ENCODE peak calls at places on chromosomes 16 and 17, in seven cellular contexts. One of them, this sample, is unnamed.

GRCh38 chr17:65523853-65524664 is 37.4 kb downstream of the AXIN2 start:
- DNase-seq in T-cell: no peak
- DNase-seq in HEK293T: no peak
- DNase-seq in LoVo: no peak
- DNase-seq in hepatocyte: no peak
- DNase-seq in activated CD8-positive, alpha-beta memory T cell treated with anti-CD3 and anti-CD28 coated beads for 1 hour: no peak
- DNase-seq in frontal cortex: no peak
- DNase-seq in this sample: no peak

GRCh38 chr17:42566215-42566872 is 556 bp upstream of the MLX start:
- DNase-seq in T-cell: no peak
- DNase-seq in HEK293T: no peak
- DNase-seq in LoVo: no peak
- DNase-seq in hepatocyte: no peak
- DNase-seq in activated CD8-positive, alpha-beta memory T cell treated with anti-CD3 and anti-CD28 coated beads for 1 hour: no peak
- DNase-seq in frontal cortex: no peak
- DNase-seq in this sample: no peak

GRCh38 chr17:62933986-62934385 is 32.0 kb upstream of the TANC2 start:
- DNase-seq in T-cell: no peak
- DNase-seq in HEK293T: no peak
- DNase-seq in LoVo: no peak
- DNase-seq in hepatocyte: peak; percentile 35
- DNase-seq in activated CD8-positive, alpha-beta memory T cell treated with anti-CD3 and anti-CD28 coated beads for 1 hour: no peak
- DNase-seq in frontal cortex: no peak
- DNase-seq in this sample: no peak

GRCh38 chr16:31064882-31065461 is 9.1 kb downstream of the ZNF668 start:
- DNase-seq in T-cell: no peak
- DNase-seq in HEK293T: no peak
- DNase-seq in LoVo: peak; percentile 18
- DNase-seq in hepatocyte: peak; percentile 62
- DNase-seq in activated CD8-positive, alpha-beta memory T cell treated with anti-CD3 and anti-CD28 coated beads for 1 hour: no peak
- DNase-seq in frontal cortex: no peak
- DNase-seq in this sample: peak; percentile 79

GRCh38 chr16:9139965-9140364 is 48.5 kb downstream of the HAPSTR1 start:
- DNase-seq in T-cell: no peak
- DNase-seq in HEK293T: peak; percentile 48
- DNase-seq in LoVo: no peak
- DNase-seq in hepatocyte: no peak
- DNase-seq in activated CD8-positive, alpha-beta memory T cell treated with anti-CD3 and anti-CD28 coated beads for 1 hour: no peak
- DNase-seq in frontal cortex: no peak
- DNase-seq in this sample: peak; percentile 38

GRCh38 chr16:53159781-53160436 is 105.1 kb downstream of the CHD9 start:
- DNase-seq in T-cell: no peak
- DNase-seq in HEK293T: peak; percentile 40
- DNase-seq in LoVo: peak; percentile 34
- DNase-seq in hepatocyte: peak; percentile 70
- DNase-seq in activated CD8-positive, alpha-beta memory T cell treated with anti-CD3 and anti-CD28 coated beads for 1 hour: no peak
- DNase-seq in frontal cortex: peak; percentile 10
- DNase-seq in this sample: peak; percentile 36

GRCh38 chr16:72983728-72984350 is 64.1 kb downstream of the ZFHX3 start:
- DNase-seq in T-cell: no peak
- DNase-seq in HEK293T: no peak
- DNase-seq in LoVo: no peak
- DNase-seq in hepatocyte: no peak
- DNase-seq in activated CD8-positive, alpha-beta memory T cell treated with anti-CD3 and anti-CD28 coated beads for 1 hour: no peak
- DNase-seq in frontal cortex: no peak
- DNase-seq in this sample: no peak

GRCh38 chr16:26505501-26505900 is 561.2 kb upstream of the C16orf82 start:
- DNase-seq in T-cell: no peak
- DNase-seq in HEK293T: no peak
- DNase-seq in LoVo: no peak
- DNase-seq in hepatocyte: no peak
- DNase-seq in activated CD8-positive, alpha-beta memory T cell treated with anti-CD3 and anti-CD28 coated beads for 1 hour: no peak
- DNase-seq in frontal cortex: no peak
- DNase-seq in this sample: no peak

GRCh38 chr16:57592591-57593003 is 35.8 kb upstream of the ADGRG1 start:
- DNase-seq in T-cell: peak; percentile 77
- DNase-seq in HEK293T: no peak
- DNase-seq in LoVo: no peak
- DNase-seq in hepatocyte: no peak
- DNase-seq in activated CD8-positive, alpha-beta memory T cell treated with anti-CD3 and anti-CD28 coated beads for 1 hour: no peak
- DNase-seq in frontal cortex: no peak
- DNase-seq in this sample: no peak

GRCh38 chr16:50265260-50265659 is 1.1 kb upstream of the ADCY7 start:
- DNase-seq in T-cell: peak; percentile 46
- DNase-seq in HEK293T: no peak
- DNase-seq in LoVo: no peak
- DNase-seq in hepatocyte: peak; percentile 14
- DNase-seq in activated CD8-positive, alpha-beta memory T cell treated with anti-CD3 and anti-CD28 coated beads for 1 hour: no peak
- DNase-seq in frontal cortex: no peak
- DNase-seq in this sample: no peak

GRCh38 chr17:19787733-19788357 is 39.7 kb upstream of the ALDH3A1 start:
- DNase-seq in T-cell: no peak
- DNase-seq in HEK293T: no peak
- DNase-seq in LoVo: no peak
- DNase-seq in hepatocyte: no peak
- DNase-seq in activated CD8-positive, alpha-beta memory T cell treated with anti-CD3 and anti-CD28 coated beads for 1 hour: no peak
- DNase-seq in frontal cortex: no peak
- DNase-seq in this sample: no peak

GRCh38 chr16:68470461-68471150 is 22.3 kb upstream of the SMPD3 start:
- DNase-seq in T-cell: no peak
- DNase-seq in HEK293T: no peak
- DNase-seq in LoVo: no peak
- DNase-seq in hepatocyte: no peak
- DNase-seq in activated CD8-positive, alpha-beta memory T cell treated with anti-CD3 and anti-CD28 coated beads for 1 hour: no peak
- DNase-seq in frontal cortex: no peak
- DNase-seq in this sample: no peak

GRCh38 chr17:76007850-76008165 is 7.2 kb downstream of the CDK3 start:
- DNase-seq in T-cell: no peak
- DNase-seq in HEK293T: no peak
- DNase-seq in LoVo: no peak
- DNase-seq in hepatocyte: no peak
- DNase-seq in activated CD8-positive, alpha-beta memory T cell treated with anti-CD3 and anti-CD28 coated beads for 1 hour: no peak
- DNase-seq in frontal cortex: no peak
- DNase-seq in this sample: no peak

GRCh38 chr17:32015245-32016013 is 8.2 kb downstream of the LRRC37B start:
- DNase-seq in T-cell: no peak
- DNase-seq in HEK293T: peak; percentile 8
- DNase-seq in LoVo: no peak
- DNase-seq in hepatocyte: peak; percentile 16
- DNase-seq in activated CD8-positive, alpha-beta memory T cell treated with anti-CD3 and anti-CD28 coated beads for 1 hour: no peak
- DNase-seq in frontal cortex: no peak
- DNase-seq in this sample: no peak

GRCh38 chr16:3573146-3573815 is 3.9 kb downstream of the NLRC3 start:
- DNase-seq in T-cell: no peak
- DNase-seq in HEK293T: no peak
- DNase-seq in LoVo: no peak
- DNase-seq in hepatocyte: no peak
- DNase-seq in activated CD8-positive, alpha-beta memory T cell treated with anti-CD3 and anti-CD28 coated beads for 1 hour: no peak
- DNase-seq in frontal cortex: no peak
- DNase-seq in this sample: no peak

GRCh38 chr16:13779676-13780075 is 140.3 kb upstream of the ERCC4 start:
- DNase-seq in T-cell: no peak
- DNase-seq in HEK293T: no peak
- DNase-seq in LoVo: no peak
- DNase-seq in hepatocyte: no peak
- DNase-seq in activated CD8-positive, alpha-beta memory T cell treated with anti-CD3 and anti-CD28 coated beads for 1 hour: no peak
- DNase-seq in frontal cortex: no peak
- DNase-seq in this sample: no peak

GRCh38 chr16:88403794-88404581 is 21.2 kb downstream of the ZNF469 start:
- DNase-seq in T-cell: no peak
- DNase-seq in HEK293T: no peak
- DNase-seq in LoVo: no peak
- DNase-seq in hepatocyte: no peak
- DNase-seq in activated CD8-positive, alpha-beta memory T cell treated with anti-CD3 and anti-CD28 coated beads for 1 hour: no peak
- DNase-seq in frontal cortex: no peak
- DNase-seq in this sample: no peak

GRCh38 chr17:36731091-36731490 is 129.7 kb downstream of the MRM1 start:
- DNase-seq in T-cell: no peak
- DNase-seq in HEK293T: no peak
- DNase-seq in LoVo: no peak
- DNase-seq in hepatocyte: no peak
- DNase-seq in activated CD8-positive, alpha-beta memory T cell treated with anti-CD3 and anti-CD28 coated beads for 1 hour: no peak
- DNase-seq in frontal cortex: no peak
- DNase-seq in this sample: no peak

GRCh38 chr17:68290955-68291835 is at the start of the genes ARSG and SLC16A6:
- DNase-seq in T-cell: peak; percentile 86
- DNase-seq in HEK293T: peak; percentile 82
- DNase-seq in LoVo: peak; percentile 70
- DNase-seq in hepatocyte: peak; percentile 82
- DNase-seq in activated CD8-positive, alpha-beta memory T cell treated with anti-CD3 and anti-CD28 coated beads for 1 hour: peak; percentile 39
- DNase-seq in frontal cortex: peak; percentile 79
- DNase-seq in this sample: peak; percentile 53

GRCh38 chr17:81487487-81488275 is 24.9 kb downstream of the ACTG1 start:
- DNase-seq in T-cell: peak; percentile 75
- DNase-seq in HEK293T: peak; percentile 95
- DNase-seq in LoVo: peak; percentile 86
- DNase-seq in hepatocyte: peak; percentile 91
- DNase-seq in activated CD8-positive, alpha-beta memory T cell treated with anti-CD3 and anti-CD28 coated beads for 1 hour: no peak
- DNase-seq in frontal cortex: peak; percentile 98
- DNase-seq in this sample: peak; percentile 88

GRCh38 chr16:1193143-1193824 is 31.8 kb downstream of the TPSG1 start:
- DNase-seq in T-cell: no peak
- DNase-seq in HEK293T: no peak
- DNase-seq in LoVo: peak; percentile 27
- DNase-seq in hepatocyte: no peak
- DNase-seq in activated CD8-positive, alpha-beta memory T cell treated with anti-CD3 and anti-CD28 coated beads for 1 hour: no peak
- DNase-seq in frontal cortex: no peak
- DNase-seq in this sample: no peak

GRCh38 chr16:84965428-84966149 is 45.7 kb downstream of the ZDHHC7 start:
- DNase-seq in T-cell: no peak
- DNase-seq in HEK293T: no peak
- DNase-seq in LoVo: no peak
- DNase-seq in hepatocyte: no peak
- DNase-seq in activated CD8-positive, alpha-beta memory T cell treated with anti-CD3 and anti-CD28 coated beads for 1 hour: no peak
- DNase-seq in frontal cortex: no peak
- DNase-seq in this sample: no peak

GRCh38 chr16:73050115-73051099 is 2.5 kb upstream of the ZFHX3 start:
- DNase-seq in T-cell: no peak
- DNase-seq in HEK293T: no peak
- DNase-seq in LoVo: no peak
- DNase-seq in hepatocyte: no peak
- DNase-seq in activated CD8-positive, alpha-beta memory T cell treated with anti-CD3 and anti-CD28 coated beads for 1 hour: no peak
- DNase-seq in frontal cortex: no peak
- DNase-seq in this sample: no peak

GRCh38 chr17:20315821-20316220 is 151.5 kb downstream of the LGALS9B start:
- DNase-seq in T-cell: no peak
- DNase-seq in HEK293T: no peak
- DNase-seq in LoVo: no peak
- DNase-seq in hepatocyte: no peak
- DNase-seq in activated CD8-positive, alpha-beta memory T cell treated with anti-CD3 and anti-CD28 coated beads for 1 hour: no peak
- DNase-seq in frontal cortex: no peak
- DNase-seq in this sample: no peak

GRCh38 chr17:61322316-61323014 is 77.2 kb upstream of the TBX2 start:
- DNase-seq in T-cell: no peak
- DNase-seq in HEK293T: no peak
- DNase-seq in LoVo: no peak
- DNase-seq in hepatocyte: no peak
- DNase-seq in activated CD8-positive, alpha-beta memory T cell treated with anti-CD3 and anti-CD28 coated beads for 1 hour: no peak
- DNase-seq in frontal cortex: no peak
- DNase-seq in this sample: no peak

GRCh38 chr16:89908236-89908635 is 10.4 kb upstream of the MC1R start:
- DNase-seq in T-cell: no peak
- DNase-seq in HEK293T: no peak
- DNase-seq in LoVo: no peak
- DNase-seq in hepatocyte: no peak
- DNase-seq in activated CD8-positive, alpha-beta memory T cell treated with anti-CD3 and anti-CD28 coated beads for 1 hour: no peak
- DNase-seq in frontal cortex: no peak
- DNase-seq in this sample: no peak

GRCh38 chr17:76726766-76727718 is at the start of gene METTL23:
- DNase-seq in T-cell: peak; percentile 88
- DNase-seq in HEK293T: peak; percentile 71
- DNase-seq in LoVo: peak; percentile 73
- DNase-seq in hepatocyte: peak; percentile 89
- DNase-seq in activated CD8-positive, alpha-beta memory T cell treated with anti-CD3 and anti-CD28 coated beads for 1 hour: peak; percentile 49
- DNase-seq in frontal cortex: no peak
- DNase-seq in this sample: peak; percentile 80